ENCODE peak calls at places on chromosome 15, in ten cellular contexts. D is GM03348; L is stimulated activated CD4-positive, alpha-beta T cell treated with anti-CD3 and anti-CD28 coated beads, Interleukin-4, amount 100 ng/mL, for 24 hours; F is CD8-positive, alpha-beta memory T cell; P is activated B cell treated with CpG ODN at 0.5 μM for 24 hours; R is hippocampal formation; T is activated gamma-delta T cell treated with Interleukin-2 at 50 U/mL for 16 hours; C is activated naive CD8-positive, alpha-beta T cell treated with anti-CD3 and anti-CD28 coated beads, Interleukin-2, amount 50 U/mL, for 24 hours; E is activated CD4-positive, alpha-beta T cell treated with anti-CD3 and anti-CD28 coated beads, Interleukin-2, amount 50 U/mL, for 48 hours; O is stimulated activated CD8-positive, alpha-beta memory T cell treated with anti-CD3 and anti-CD28 coated beads, Interleukin-12 subunit alpha, Interleukin-12 subunit beta, amount 100 ng/mL, for 4 hours. N is an unnamed sample.

GRCh38 chr15:62578960-62579359 is 413.9 kb upstream of the C2CD4B start:
- DNase-seq in R (no peak), P (no peak), F (no peak), L (no peak), D (no peak), C (no peak), T (no peak), O (no peak), E (no peak), N (no peak)

GRCh38 chr15:78177447-78177873 is 28.3 kb downstream of the IDH3A start:
- DNase-seq in P (no peak), R (peak; percentile 34), T (peak; percentile 19), E (peak; percentile 56), F (no peak), C (peak; percentile 49), O (no peak), L (peak; percentile 25), D (peak; percentile 66), N (no peak)

GRCh38 chr15:82871577-82872484 is 62.4 kb downstream of the WHAMM start:
- DNase-seq in O (no peak), D (no peak), C (no peak), R (no peak), E (no peak), P (no peak), F (no peak), L (no peak), T (no peak), N (no peak)

GRCh38 chr15:33941279-33942063 is 26.8 kb upstream of the CHRM5 start:
- DNase-seq in T (no peak), F (no peak), R (no peak), P (no peak), O (no peak), C (no peak), L (no peak), E (no peak), D (no peak), N (no peak)

GRCh38 chr15:55394694-55395093 is 13.5 kb downstream of the CCPG1 start:
- DNase-seq in O (no peak), T (no peak), R (no peak), P (no peak), C (no peak), D (no peak), L (no peak), E (no peak), F (no peak), N (no peak)

GRCh38 chr15:101043011-101043410 is 123.9 kb downstream of the LRRK1 start:
- DNase-seq in D (no peak), P (no peak), O (no peak), F (no peak), C (no peak), R (no peak), E (no peak), L (no peak), T (no peak), N (no peak)

GRCh38 chr15:67413770-67414429 is 107.0 kb upstream of the C15orf61 start:
- DNase-seq in P (no peak), F (no peak), D (no peak), R (no peak), C (no peak), L (no peak), O (no peak), E (no peak), T (no peak), N (no peak)

GRCh38 chr15:70557506-70558258 is 205.7 kb downstream of the UACA start:
- DNase-seq in P (no peak), T (no peak), R (no peak), O (no peak), F (no peak), D (no peak), E (no peak), C (no peak), L (no peak), N (no peak)

GRCh38 chr15:78206326-78207109 is 27.8 kb downstream of the ACSBG1 start:
- DNase-seq in E (no peak), T (no peak), L (no peak), F (no peak), P (no peak), C (no peak), R (no peak), O (no peak), D (peak; percentile 61), N (no peak)

GRCh38 chr15:62783303-62783957 is 259.1 kb upstream of the TPM1 start:
- DNase-seq in D (peak; percentile 69), T (no peak), C (no peak), E (no peak), L (no peak), R (no peak), O (no peak), P (no peak), F (no peak), N (no peak)

GRCh38 chr15:101429191-101429590 is 60.3 kb downstream of the PCSK6 start:
- DNase-seq in F (no peak), L (no peak), O (no peak), C (no peak), P (no peak), E (no peak), R (no peak), T (no peak), D (no peak), N (no peak)

GRCh38 chr15:43872416-43873020 is 45.7 kb downstream of the WDR76 start:
- DNase-seq in R (peak; percentile 54), O (no peak), L (peak; percentile 12), E (no peak), C (no peak), D (peak; percentile 84), P (no peak), F (no peak), T (no peak), N (peak; percentile 47)

GRCh38 chr15:58185439-58185838 is 47.3 kb downstream of the AQP9 start:
- DNase-seq in T (no peak), L (no peak), C (no peak), R (no peak), O (no peak), D (no peak), F (no peak), E (no peak), P (no peak), N (no peak)

GRCh38 chr15:69609176-69609575 is 156.6 kb downstream of the RPLP1 start:
- DNase-seq in R (no peak), E (no peak), O (no peak), D (no peak), L (no peak), P (no peak), C (no peak), T (no peak), F (no peak), N (no peak)

GRCh38 chr15:57060799-57061198 is 142.4 kb downstream of the TCF12 start:
- DNase-seq in T (no peak), D (peak; percentile 35), C (no peak), R (peak; percentile 32), F (no peak), O (no peak), E (no peak), P (no peak), L (no peak), N (no peak)

GRCh38 chr15:67066041-67067021 is 929 bp downstream of the SMAD3 start:
- DNase-seq in R (no peak), L (peak; percentile 41), D (peak; percentile 47), F (no peak), T (peak; percentile 31), P (no peak), E (peak; percentile 45), C (no peak), O (no peak), N (no peak)

GRCh38 chr15:62803856-62804400 is 238.6 kb upstream of the TPM1 start:
- DNase-seq in C (no peak), D (no peak), P (no peak), E (no peak), L (no peak), R (no peak), F (no peak), O (no peak), T (no peak), N (no peak)

GRCh38 chr15:59313703-59314332 is 58.9 kb downstream of the MYO1E start:
- DNase-seq in R (no peak), O (no peak), T (no peak), P (no peak), F (no peak), C (no peak), L (no peak), E (peak; percentile 13), D (no peak), N (no peak)

GRCh38 chr15:90915808-90916440 is 12.8 kb downstream of the MAN2A2 start:
- DNase-seq in L (no peak), E (no peak), P (no peak), D (no peak), R (no peak), O (no peak), C (no peak), T (no peak), F (no peak), N (no peak)

GRCh38 chr15:95202569-95203349 is 971.4 kb downstream of the MCTP2 start:
- DNase-seq in E (no peak), L (no peak), C (no peak), R (no peak), F (no peak), O (no peak), P (no peak), T (no peak), D (peak; percentile 4), N (no peak)

GRCh38 chr15:59166156-59166555 is 40.5 kb upstream of the LDHAL6B start:
- DNase-seq in R (no peak), D (peak; percentile 44), O (no peak), T (no peak), L (no peak), E (no peak), F (no peak), C (no peak), P (no peak), N (no peak)

GRCh38 chr15:59879506-59879905 is 124.6 kb upstream of the FOXB1 start:
- DNase-seq in C (no peak), D (peak; percentile 55), O (no peak), E (no peak), R (no peak), P (no peak), L (no peak), F (no peak), T (no peak), N (no peak)

GRCh38 chr15:65530318-65531111 is at the start of gene HACD3:
- DNase-seq in D (peak; percentile 99), C (peak; percentile 94), O (peak; percentile 89), R (peak; percentile 87), E (peak; percentile 92), T (peak; percentile 87), P (peak; percentile 92), F (peak; percentile 88), L (peak; percentile 90), N (peak; percentile 80)

GRCh38 chr15:77059761-77060345 is 11.1 kb downstream of the TSPAN3 start:
- DNase-seq in O (no peak), D (no peak), F (no peak), L (no peak), T (no peak), R (no peak), E (no peak), C (no peak), P (no peak), N (no peak)

GRCh38 chr15:87736401-87736800 is 520.1 kb downstream of the NTRK3 start:
- DNase-seq in C (no peak), E (no peak), D (peak; percentile 71), F (no peak), T (no peak), L (no peak), O (no peak), P (no peak), R (no peak), N (no peak)

GRCh38 chr15:94844533-94845390 is 613.4 kb downstream of the MCTP2 start:
- DNase-seq in T (no peak), R (peak; percentile 7), P (no peak), E (no peak), L (no peak), C (peak; percentile 9), F (no peak), O (no peak), D (peak; percentile 9), N (no peak)

GRCh38 chr15:92803852-92804609 is 96.1 kb upstream of the CHD2 start:
- DNase-seq in T (no peak), C (peak; percentile 69), E (peak; percentile 94), D (peak; percentile 87), P (no peak), R (no peak), F (no peak), L (peak; percentile 89), O (peak; percentile 21), N (peak; percentile 26)

N was measured in occipital lobe.